ENCODE peak calls at places on chromosome 7, in nine cellular contexts. One of them, this sample, is unnamed.

GRCh38 chr7:123023126-123023525 is 27.6 kb upstream of the TAS2R16 start:
- DNase-seq in heart left ventricle: no peak
- DNase-seq in adrenal gland: no peak
- DNase-seq in osteoblast: no peak
- DNase-seq in bronchial epithelial cell: no peak
- DNase-seq in upper lobe of right lung: no peak
- DNase-seq in A549: no peak
- DNase-seq in brain microvascular endothelial cell: no peak
- DNase-seq in hepatocyte: no peak
- DNase-seq in this sample: no peak

GRCh38 chr7:117659453-117660086 is 179.7 kb downstream of the CFTR start:
- DNase-seq in heart left ventricle: no peak
- DNase-seq in adrenal gland: no peak
- DNase-seq in osteoblast: no peak
- DNase-seq in bronchial epithelial cell: no peak
- DNase-seq in upper lobe of right lung: no peak
- DNase-seq in A549: peak
- DNase-seq in brain microvascular endothelial cell: peak
- DNase-seq in hepatocyte: no peak
- DNase-seq in this sample: no peak

GRCh38 chr7:18997477-18998130 is 119.8 kb downstream of the TWIST1 start:
- DNase-seq in heart left ventricle: no peak
- DNase-seq in adrenal gland: no peak
- DNase-seq in osteoblast: no peak
- DNase-seq in bronchial epithelial cell: no peak
- DNase-seq in upper lobe of right lung: no peak
- DNase-seq in A549: no peak
- DNase-seq in brain microvascular endothelial cell: no peak
- DNase-seq in hepatocyte: no peak
- DNase-seq in this sample: no peak

GRCh38 chr7:106031271-106032029 is 68.4 kb downstream of the CDHR3 start:
- DNase-seq in heart left ventricle: no peak
- DNase-seq in adrenal gland: no peak
- DNase-seq in osteoblast: no peak
- DNase-seq in bronchial epithelial cell: no peak
- DNase-seq in upper lobe of right lung: no peak
- DNase-seq in A549: no peak
- DNase-seq in brain microvascular endothelial cell: no peak
- DNase-seq in hepatocyte: peak
- DNase-seq in this sample: no peak

GRCh38 chr7:144534196-144534595 is 130.7 kb upstream of the NOBOX start:
- DNase-seq in heart left ventricle: no peak
- DNase-seq in adrenal gland: no peak
- DNase-seq in osteoblast: no peak
- DNase-seq in bronchial epithelial cell: no peak
- DNase-seq in upper lobe of right lung: no peak
- DNase-seq in A549: no peak
- DNase-seq in brain microvascular endothelial cell: no peak
- DNase-seq in hepatocyte: no peak
- DNase-seq in this sample: no peak

GRCh38 chr7:157151626-157152339 is 13.1 kb downstream of the UBE3C start:
- DNase-seq in heart left ventricle: no peak
- DNase-seq in adrenal gland: no peak
- DNase-seq in osteoblast: peak
- DNase-seq in bronchial epithelial cell: no peak
- DNase-seq in upper lobe of right lung: no peak
- DNase-seq in A549: no peak
- DNase-seq in brain microvascular endothelial cell: no peak
- DNase-seq in hepatocyte: no peak
- DNase-seq in this sample: no peak

GRCh38 chr7:101939136-101939695 is 121.8 kb downstream of the CUX1 start:
- DNase-seq in heart left ventricle: peak
- DNase-seq in adrenal gland: no peak
- DNase-seq in osteoblast: no peak
- DNase-seq in bronchial epithelial cell: no peak
- DNase-seq in upper lobe of right lung: peak
- DNase-seq in A549: peak
- DNase-seq in brain microvascular endothelial cell: no peak
- DNase-seq in hepatocyte: no peak
- DNase-seq in this sample: no peak

GRCh38 chr7:26202019-26202985 is 757 bp downstream of the CBX3 start:
- DNase-seq in heart left ventricle: peak
- DNase-seq in adrenal gland: peak
- DNase-seq in osteoblast: peak
- DNase-seq in bronchial epithelial cell: peak
- DNase-seq in upper lobe of right lung: peak
- DNase-seq in A549: peak
- DNase-seq in brain microvascular endothelial cell: no peak
- DNase-seq in hepatocyte: peak
- DNase-seq in this sample: no peak

GRCh38 chr7:141045126-141045841 is 28.6 kb upstream of the TMEM178B start:
- DNase-seq in heart left ventricle: no peak
- DNase-seq in adrenal gland: no peak
- DNase-seq in osteoblast: peak
- DNase-seq in bronchial epithelial cell: no peak
- DNase-seq in upper lobe of right lung: no peak
- DNase-seq in A549: peak
- DNase-seq in brain microvascular endothelial cell: peak
- DNase-seq in hepatocyte: no peak
- DNase-seq in this sample: no peak

GRCh38 chr7:74320645-74321178 is 31.5 kb downstream of the CLIP2 start:
- DNase-seq in heart left ventricle: no peak
- DNase-seq in adrenal gland: no peak
- DNase-seq in osteoblast: peak
- DNase-seq in bronchial epithelial cell: no peak
- DNase-seq in upper lobe of right lung: no peak
- DNase-seq in A549: no peak
- DNase-seq in brain microvascular endothelial cell: no peak
- DNase-seq in hepatocyte: no peak
- DNase-seq in this sample: no peak

GRCh38 chr7:65980478-65981250 is 1.3 kb downstream of the GUSB start:
- DNase-seq in heart left ventricle: peak
- DNase-seq in adrenal gland: peak
- DNase-seq in osteoblast: peak
- DNase-seq in bronchial epithelial cell: no peak
- DNase-seq in upper lobe of right lung: peak
- DNase-seq in A549: peak
- DNase-seq in brain microvascular endothelial cell: peak
- DNase-seq in hepatocyte: peak
- DNase-seq in this sample: peak

GRCh38 chr7:92028226-92028625 is 87.6 kb downstream of the AKAP9 start:
- DNase-seq in heart left ventricle: no peak
- DNase-seq in adrenal gland: no peak
- DNase-seq in osteoblast: no peak
- DNase-seq in bronchial epithelial cell: no peak
- DNase-seq in upper lobe of right lung: no peak
- DNase-seq in A549: no peak
- DNase-seq in brain microvascular endothelial cell: no peak
- DNase-seq in hepatocyte: no peak
- DNase-seq in this sample: no peak

GRCh38 chr7:92020636-92021035 is 80.0 kb downstream of the AKAP9 start:
- DNase-seq in heart left ventricle: no peak
- DNase-seq in adrenal gland: no peak
- DNase-seq in osteoblast: no peak
- DNase-seq in bronchial epithelial cell: peak
- DNase-seq in upper lobe of right lung: no peak
- DNase-seq in A549: no peak
- DNase-seq in brain microvascular endothelial cell: no peak
- DNase-seq in hepatocyte: no peak
- DNase-seq in this sample: peak

DNA sequence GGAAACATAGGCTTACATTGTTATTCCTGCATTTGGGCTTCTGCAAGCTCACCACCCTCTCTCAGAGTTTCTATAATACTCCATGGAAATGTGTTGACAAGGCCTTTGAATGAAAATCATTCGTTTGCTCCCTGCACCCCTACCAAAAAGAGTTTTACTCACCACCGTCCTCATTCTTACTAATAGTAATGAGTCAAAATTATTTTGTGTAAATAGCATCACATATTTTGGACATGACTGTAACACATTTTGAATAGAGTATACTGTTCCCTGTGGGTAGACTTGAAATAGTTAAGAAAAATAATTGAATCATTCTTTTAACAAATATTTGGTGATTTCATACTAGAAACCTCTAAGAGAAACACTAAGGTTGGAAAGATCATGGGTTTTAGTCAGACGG is 84.6 kb downstream of the AKAP9 start:
- DNase-seq in heart left ventricle: no peak
- DNase-seq in adrenal gland: no peak
- DNase-seq in osteoblast: peak
- DNase-seq in bronchial epithelial cell: peak
- DNase-seq in upper lobe of right lung: no peak
- DNase-seq in A549: no peak
- DNase-seq in brain microvascular endothelial cell: peak
- DNase-seq in hepatocyte: no peak
- DNase-seq in this sample: peak
- H3K4me3 ChIP-seq in heart left ventricle: no peak
- H3K4me3 ChIP-seq in adrenal gland: no peak
- H3K4me3 ChIP-seq in osteoblast: no peak
- H3K4me3 ChIP-seq in bronchial epithelial cell: no peak
- H3K4me3 ChIP-seq in upper lobe of right lung: no peak
- H3K4me3 ChIP-seq in A549: no peak
- H3K4me3 ChIP-seq in brain microvascular endothelial cell: no peak
- H3K4me3 ChIP-seq in hepatocyte: no peak
- H3K4me3 ChIP-seq in this sample: no peak

GRCh38 chr7:108112683-108113082 is 17.5 kb downstream of the LAMB4 start:
- DNase-seq in heart left ventricle: no peak
- DNase-seq in adrenal gland: no peak
- DNase-seq in osteoblast: no peak
- DNase-seq in bronchial epithelial cell: no peak
- DNase-seq in upper lobe of right lung: no peak
- DNase-seq in A549: no peak
- DNase-seq in brain microvascular endothelial cell: no peak
- DNase-seq in hepatocyte: no peak
- DNase-seq in this sample: no peak

GRCh38 chr7:108118959-108119358 is 11.2 kb downstream of the LAMB4 start:
- DNase-seq in heart left ventricle: no peak
- DNase-seq in adrenal gland: no peak
- DNase-seq in osteoblast: no peak
- DNase-seq in bronchial epithelial cell: no peak
- DNase-seq in upper lobe of right lung: no peak
- DNase-seq in A549: no peak
- DNase-seq in brain microvascular endothelial cell: no peak
- DNase-seq in hepatocyte: no peak
- DNase-seq in this sample: no peak

GRCh38 chr7:108120196-108120595 is 10.0 kb downstream of the LAMB4 start:
- DNase-seq in heart left ventricle: no peak
- DNase-seq in adrenal gland: no peak
- DNase-seq in osteoblast: no peak
- DNase-seq in bronchial epithelial cell: no peak
- DNase-seq in upper lobe of right lung: no peak
- DNase-seq in A549: no peak
- DNase-seq in brain microvascular endothelial cell: no peak
- DNase-seq in hepatocyte: no peak
- DNase-seq in this sample: no peak

GRCh38 chr7:108109216-108109908 is 20.8 kb downstream of the LAMB4 start:
- DNase-seq in heart left ventricle: no peak
- DNase-seq in adrenal gland: no peak
- DNase-seq in osteoblast: no peak
- DNase-seq in bronchial epithelial cell: peak
- DNase-seq in upper lobe of right lung: no peak
- DNase-seq in A549: peak
- DNase-seq in brain microvascular endothelial cell: no peak
- DNase-seq in hepatocyte: peak
- DNase-seq in this sample: no peak

DNA sequence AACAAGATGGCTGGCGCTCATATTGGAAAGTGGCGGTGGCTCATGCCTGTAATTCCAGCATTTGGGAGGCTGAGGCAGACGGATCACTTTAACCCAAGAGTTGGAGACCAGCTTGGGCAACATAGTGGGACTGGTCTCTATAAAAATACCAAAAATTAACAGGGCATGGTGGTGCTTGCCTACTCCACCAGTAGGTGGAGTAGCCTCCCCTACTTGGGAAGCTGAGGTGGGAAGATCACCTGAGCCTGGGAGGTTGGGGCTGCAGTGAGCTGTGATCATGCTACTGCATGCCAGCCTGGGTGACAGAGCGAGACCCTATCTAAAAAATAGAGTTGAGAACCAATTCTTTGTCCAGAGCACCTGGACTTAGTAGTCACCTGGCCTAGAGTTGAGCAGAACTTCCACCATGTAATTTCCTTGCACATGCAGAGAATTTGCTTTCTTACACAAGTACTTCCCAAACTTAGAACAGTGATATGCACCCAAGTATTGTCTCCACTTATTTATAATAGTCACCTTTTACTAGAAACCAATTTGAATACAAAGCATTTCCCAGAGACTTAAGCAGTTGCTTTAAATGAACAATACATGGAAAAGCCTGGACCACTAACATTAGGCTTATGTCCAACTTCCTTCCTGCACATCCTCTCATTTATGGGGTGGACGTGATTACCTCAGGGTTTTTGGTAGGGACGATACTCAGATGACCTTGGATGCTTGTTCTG is 15.9 kb downstream of the LAMB4 start:
- DNase-seq in heart left ventricle: no peak
- DNase-seq in adrenal gland: no peak
- DNase-seq in osteoblast: no peak
- DNase-seq in bronchial epithelial cell: peak
- DNase-seq in upper lobe of right lung: no peak
- DNase-seq in A549: peak
- DNase-seq in brain microvascular endothelial cell: no peak
- DNase-seq in hepatocyte: peak
- DNase-seq in this sample: no peak
- TF ChIP-seq CTCF in heart left ventricle: peak
- TF ChIP-seq CTCF in adrenal gland: peak
- TF ChIP-seq CTCF in osteoblast: peak
- TF ChIP-seq CTCF in bronchial epithelial cell: peak
- TF ChIP-seq CTCF in upper lobe of right lung: peak
- TF ChIP-seq CTCF in A549: peak
- TF ChIP-seq CTCF in brain microvascular endothelial cell: peak
- TF ChIP-seq CTCF in hepatocyte: peak
- TF ChIP-seq CTCF in this sample: peak

GRCh38 chr7:131359136-131359776 is 31.6 kb downstream of the MKLN1 start:
- DNase-seq in heart left ventricle: no peak
- DNase-seq in adrenal gland: no peak
- DNase-seq in osteoblast: peak
- DNase-seq in bronchial epithelial cell: no peak
- DNase-seq in upper lobe of right lung: no peak
- DNase-seq in A549: no peak
- DNase-seq in brain microvascular endothelial cell: no peak
- DNase-seq in hepatocyte: no peak
- DNase-seq in this sample: no peak
- H3K4me3 ChIP-seq in heart left ventricle: no peak
- H3K4me3 ChIP-seq in adrenal gland: no peak
- H3K4me3 ChIP-seq in osteoblast: no peak
- H3K4me3 ChIP-seq in bronchial epithelial cell: no peak
- H3K4me3 ChIP-seq in upper lobe of right lung: no peak
- H3K4me3 ChIP-seq in A549: no peak
- H3K4me3 ChIP-seq in brain microvascular endothelial cell: no peak
- H3K4me3 ChIP-seq in hepatocyte: no peak
- H3K4me3 ChIP-seq in this sample: no peak

DNA sequence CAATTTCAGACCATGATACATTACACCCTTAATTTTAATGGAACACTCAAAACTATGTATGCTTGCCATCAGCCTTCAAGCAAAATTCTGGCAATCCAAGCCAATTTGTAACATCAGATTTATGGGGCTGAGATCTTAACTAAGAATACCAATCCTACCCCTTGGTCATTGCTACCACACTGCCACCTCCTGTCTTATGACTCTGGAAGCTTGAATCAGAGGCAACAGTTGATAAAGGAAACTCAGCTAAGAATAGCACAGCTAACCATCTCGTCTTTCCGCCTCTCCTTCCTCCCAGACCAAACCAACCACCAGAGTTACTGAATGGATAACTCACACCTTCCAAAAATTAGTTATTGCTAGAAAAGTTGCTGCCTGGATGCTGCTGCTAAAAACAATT is 7.4 kb downstream of the IGF2BP3 start:
- DNase-seq in heart left ventricle: no peak
- DNase-seq in adrenal gland: no peak
- DNase-seq in osteoblast: peak
- DNase-seq in bronchial epithelial cell: peak
- DNase-seq in upper lobe of right lung: no peak
- DNase-seq in A549: peak
- DNase-seq in brain microvascular endothelial cell: peak
- DNase-seq in hepatocyte: peak
- DNase-seq in this sample: peak
- TF ChIP-seq CTCF in heart left ventricle: peak
- TF ChIP-seq CTCF in adrenal gland: no peak
- TF ChIP-seq CTCF in osteoblast: peak
- TF ChIP-seq CTCF in bronchial epithelial cell: peak
- TF ChIP-seq CTCF in upper lobe of right lung: peak
- TF ChIP-seq CTCF in A549: peak
- TF ChIP-seq CTCF in brain microvascular endothelial cell: peak
- TF ChIP-seq CTCF in hepatocyte: peak
- TF ChIP-seq CTCF in this sample: peak